ENCODE peak calls at places on chromosomes 16 and 17, in eight cellular contexts. I is Caco-2, X is esophagus squamous epithelium, F is IMR-90, B is WERI-Rb-1, G is neural crest cell, H is hepatocyte, J is endothelial cell. L is an unnamed sample.

GRCh38 chr16:89489731-89490385 is 503 bp downstream of the ANKRD11 start:
- DNase-seq in I (no peak), X (no peak), F (no peak), B (no peak), G (no peak), H (no peak), J (peak), L (no peak)

GRCh38 chr16:57382535-57383275 is 10.4 kb downstream of the CX3CL1 start:
- DNase-seq in I (no peak), X (no peak), F (no peak), B (no peak), G (no peak), H (no peak), J (no peak), L (no peak)

GRCh38 chr17:556431-556995 is 158.1 kb downstream of the VPS53 start:
- DNase-seq in I (peak), X (no peak), F (no peak), B (no peak), G (no peak), H (no peak), J (no peak), L (no peak)

GRCh38 chr16:17381784-17382183 is 89.0 kb downstream of the XYLT1 start:
- DNase-seq in I (no peak), X (no peak), F (no peak), B (no peak), G (no peak), H (no peak), J (no peak), L (no peak)

GRCh38 chr17:63447688-63448005 is 1.5 kb upstream of the CYB561 start:
- DNase-seq in I (no peak), X (no peak), F (no peak), B (no peak), G (no peak), H (no peak), J (no peak), L (no peak)

GRCh38 chr16:84983308-84983707 is 28.0 kb downstream of the ZDHHC7 start:
- DNase-seq in I (no peak), X (no peak), F (no peak), B (no peak), G (no peak), H (no peak), J (no peak), L (peak)

GRCh38 chr16:63945805-63946204 is 1176.1 kb downstream of the CDH11 start:
- DNase-seq in I (no peak), X (no peak), F (no peak), B (no peak), G (no peak), H (no peak), J (no peak), L (no peak)

GRCh38 chr17:8162232-8162996 is at the start of gene VAMP2:
- DNase-seq in I (peak), X (no peak), F (peak), B (peak), G (peak), H (peak), J (peak), L (peak)

GRCh38 chr17:82315703-82316358 is 1.6 kb downstream of the CD7 start:
- DNase-seq in I (no peak), X (no peak), F (no peak), B (no peak), G (no peak), H (no peak), J (no peak), L (peak)

GRCh38 chr16:76854234-76854633 is 336.8 kb upstream of the MON1B start:
- DNase-seq in I (peak), X (no peak), F (no peak), B (no peak), G (no peak), H (peak), J (no peak), L (no peak)

GRCh38 chr17:42613699-42614295 is 4.3 kb downstream of the TUBG1 start:
- DNase-seq in I (no peak), X (no peak), F (no peak), B (no peak), G (no peak), H (no peak), J (no peak), L (no peak)

GRCh38 chr17:38693700-38694329 is 11.3 kb upstream of the MLLT6 start:
- DNase-seq in I (no peak), X (no peak), F (peak), B (no peak), G (no peak), H (peak), J (no peak), L (no peak)

GRCh38 chr17:2292100-2292499 is 11.5 kb downstream of the SMG6 start:
- DNase-seq in I (no peak), X (no peak), F (peak), B (no peak), G (no peak), H (no peak), J (no peak), L (no peak)

GRCh38 chr17:19978206-19978802 is 676 bp upstream of the AKAP10 start:
- DNase-seq in I (no peak), X (no peak), F (no peak), B (no peak), G (no peak), H (peak), J (no peak), L (peak)

GRCh38 chr17:4833941-4834501 is 881 bp downstream of the MINK1 start:
- DNase-seq in I (peak), X (no peak), F (peak), B (no peak), G (no peak), H (peak), J (peak), L (no peak)

GRCh38 chr17:62819511-62820221 is 11.6 kb upstream of the MARCHF10 start:
- DNase-seq in I (peak), X (no peak), F (peak), B (peak), G (peak), H (peak), J (peak), L (no peak)

GRCh38 chr17:233473-233941 is 52.1 kb upstream of the DOC2B start:
- DNase-seq in I (no peak), X (no peak), F (no peak), B (peak), G (no peak), H (no peak), J (no peak), L (peak)

GRCh38 chr16:66629856-66630255 is 25.4 kb downstream of the CMTM3 start:
- DNase-seq in I (no peak), X (no peak), F (no peak), B (no peak), G (no peak), H (no peak), J (no peak), L (no peak)

GRCh38 chr17:62966426-62967110 is 533 bp downstream of the TANC2 start:
- DNase-seq in I (peak), X (no peak), F (peak), B (peak), G (peak), H (peak), J (peak), L (no peak)

GRCh38 chr17:57750109-57750845 is 5.2 kb upstream of the CCDC182 start:
- DNase-seq in I (no peak), X (no peak), F (no peak), B (no peak), G (no peak), H (no peak), J (no peak), L (no peak)

GRCh38 chr17:63390090-63390489 is 56.0 kb downstream of the CYB561 start:
- DNase-seq in I (no peak), X (no peak), F (no peak), B (no peak), G (no peak), H (no peak), J (no peak), L (no peak)

GRCh38 chr16:89696598-89697128 is 4.8 kb downstream of the SPATA2L start:
- DNase-seq in I (no peak), X (no peak), F (no peak), B (no peak), G (no peak), H (peak), J (no peak), L (no peak)

GRCh38 chr16:2196162-2196980 is at the start of gene CASKIN1:
- DNase-seq in I (peak), X (no peak), F (no peak), B (no peak), G (no peak), H (peak), J (peak), L (no peak)

GRCh38 chr17:79933863-79934652 is 94.8 kb upstream of the CBX4 start:
- DNase-seq in I (no peak), X (no peak), F (peak), B (no peak), G (no peak), H (no peak), J (no peak), L (peak)

GRCh38 chr17:58352018-58352842 is at the start of gene SUPT4H1:
- DNase-seq in I (peak), X (peak), F (peak), B (peak), G (peak), H (peak), J (peak), L (peak)

GRCh38 chr16:58459344-58460218 is 40.4 kb upstream of the NDRG4 start:
- DNase-seq in I (no peak), X (no peak), F (peak), B (no peak), G (no peak), H (no peak), J (no peak), L (no peak)

GRCh38 chr16:89859809-89860075 is 13.7 kb upstream of the TCF25 start:
- DNase-seq in I (no peak), X (no peak), F (no peak), B (no peak), G (no peak), H (no peak), J (no peak), L (no peak)

GRCh38 chr17:58333396-58334207 is 5.0 kb upstream of the TSPOAP1 start:
- DNase-seq in I (no peak), X (no peak), F (no peak), B (no peak), G (no peak), H (no peak), J (no peak), L (peak)

GRCh38 chr16:2985893-2986355 is 5.7 kb upstream of the PKMYT1 start:
- DNase-seq in I (no peak), X (no peak), F (no peak), B (no peak), G (no peak), H (no peak), J (no peak), L (no peak)

GRCh38 chr16:85912271-85912974 is 13.5 kb downstream of the IRF8 start:
- DNase-seq in I (no peak), X (no peak), F (peak), B (no peak), G (no peak), H (peak), J (no peak), L (peak)

GRCh38 chr17:27216836-27217235 is 77.1 kb upstream of the WSB1 start:
- DNase-seq in I (no peak), X (no peak), F (no peak), B (no peak), G (no peak), H (no peak), J (no peak), L (peak)

GRCh38 chr16:85296859-85297698 is 184.8 kb upstream of the CIBAR2 start:
- DNase-seq in I (peak), X (no peak), F (no peak), B (peak), G (peak), H (peak), J (peak), L (peak)

GRCh38 chr16:12703935-12704334 is 99.8 kb downstream of the CPPED1 start:
- DNase-seq in I (no peak), X (no peak), F (peak), B (no peak), G (no peak), H (no peak), J (no peak), L (no peak)

DNA sequence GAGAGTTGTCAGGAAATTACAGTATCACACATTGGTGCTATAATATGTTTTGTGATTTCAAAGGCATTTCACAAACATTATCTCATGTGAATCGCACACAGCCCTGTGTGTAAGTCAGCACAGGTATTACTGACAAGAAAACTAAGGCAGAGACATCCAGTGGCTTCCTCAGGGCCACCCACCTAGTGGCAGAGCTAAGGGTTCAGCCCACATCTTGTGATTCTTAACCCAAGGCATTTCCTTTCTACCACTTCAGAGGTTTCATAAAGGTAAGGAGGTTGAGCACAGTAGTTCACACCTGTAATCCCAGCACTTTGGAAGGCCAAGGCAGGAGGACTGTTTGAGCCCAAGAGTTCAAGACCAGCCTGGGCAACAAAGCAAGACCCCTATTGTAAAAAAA is 58.2 kb downstream of the STX8 start:
- DNase-seq in I (no peak), X (no peak), F (no peak), B (no peak), G (no peak), H (no peak), J (no peak), L (no peak)
- TF ChIP-seq CTCF in I (no peak), X (no peak), F (no peak), B (no peak), G (no peak), H (no peak), J (no peak), L (no peak)

GRCh38 chr16:30557950-30558788 is at the start of gene ZNF764:
- DNase-seq in I (peak), X (peak), F (peak), B (peak), G (peak), H (peak), J (peak), L (peak)
- TF ChIP-seq CTCF in I (no peak), X (no peak), F (no peak), B (no peak), G (no peak), H (no peak), J (no peak), L (no peak)

DNA sequence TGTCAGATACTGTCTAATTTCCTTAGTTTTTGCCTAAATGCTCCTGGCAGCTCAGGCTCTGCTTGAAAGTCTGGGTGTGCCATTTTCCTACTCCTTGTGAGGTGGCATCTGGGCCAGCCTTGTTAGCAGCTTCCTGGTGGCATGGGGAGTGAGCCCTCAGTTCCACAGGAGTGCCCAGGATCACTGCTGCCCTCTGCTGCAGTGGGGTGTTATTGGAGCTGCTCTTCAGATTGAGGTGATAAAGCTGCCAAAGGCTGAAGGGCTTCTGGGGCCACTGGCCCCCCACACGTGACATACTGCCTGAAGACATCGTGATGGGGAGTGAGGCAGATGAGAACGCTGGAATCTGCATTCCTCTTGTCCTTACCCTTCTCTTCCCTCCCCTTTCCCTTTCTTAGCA is 27.4 kb downstream of the CEP95 start:
- DNase-seq in I (no peak), X (no peak), F (no peak), B (peak), G (no peak), H (no peak), J (peak), L (no peak)
- TF ChIP-seq CTCF in I (no peak), X (no peak), F (peak), B (peak), G (no peak), H (peak), J (no peak), L (no peak)

GRCh38 chr17:50199651-50200446 is 1.6 kb downstream of the COL1A1 start:
- DNase-seq in I (peak), X (peak), F (peak), B (peak), G (no peak), H (peak), J (peak), L (peak)

GRCh38 chr17:50199211-50199633 is 2.2 kb downstream of the COL1A1 start:
- DNase-seq in I (no peak), X (no peak), F (no peak), B (no peak), G (no peak), H (no peak), J (no peak), L (no peak)

GRCh38 chr17:50196036-50196435 is 5.4 kb downstream of the COL1A1 start:
- DNase-seq in I (no peak), X (no peak), F (peak), B (no peak), G (no peak), H (no peak), J (no peak), L (no peak)

GRCh38 chr17:50196826-50197225 is 4.6 kb downstream of the COL1A1 start:
- DNase-seq in I (no peak), X (no peak), F (peak), B (no peak), G (no peak), H (no peak), J (no peak), L (no peak)

GRCh38 chr17:50198026-50198669 is 3.3 kb downstream of the COL1A1 start:
- DNase-seq in I (peak), X (no peak), F (peak), B (peak), G (peak), H (peak), J (peak), L (no peak)
- TF ChIP-seq CTCF in I (peak), X (peak), F (peak), B (peak), G (peak), H (peak), J (peak), L (peak)

DNA sequence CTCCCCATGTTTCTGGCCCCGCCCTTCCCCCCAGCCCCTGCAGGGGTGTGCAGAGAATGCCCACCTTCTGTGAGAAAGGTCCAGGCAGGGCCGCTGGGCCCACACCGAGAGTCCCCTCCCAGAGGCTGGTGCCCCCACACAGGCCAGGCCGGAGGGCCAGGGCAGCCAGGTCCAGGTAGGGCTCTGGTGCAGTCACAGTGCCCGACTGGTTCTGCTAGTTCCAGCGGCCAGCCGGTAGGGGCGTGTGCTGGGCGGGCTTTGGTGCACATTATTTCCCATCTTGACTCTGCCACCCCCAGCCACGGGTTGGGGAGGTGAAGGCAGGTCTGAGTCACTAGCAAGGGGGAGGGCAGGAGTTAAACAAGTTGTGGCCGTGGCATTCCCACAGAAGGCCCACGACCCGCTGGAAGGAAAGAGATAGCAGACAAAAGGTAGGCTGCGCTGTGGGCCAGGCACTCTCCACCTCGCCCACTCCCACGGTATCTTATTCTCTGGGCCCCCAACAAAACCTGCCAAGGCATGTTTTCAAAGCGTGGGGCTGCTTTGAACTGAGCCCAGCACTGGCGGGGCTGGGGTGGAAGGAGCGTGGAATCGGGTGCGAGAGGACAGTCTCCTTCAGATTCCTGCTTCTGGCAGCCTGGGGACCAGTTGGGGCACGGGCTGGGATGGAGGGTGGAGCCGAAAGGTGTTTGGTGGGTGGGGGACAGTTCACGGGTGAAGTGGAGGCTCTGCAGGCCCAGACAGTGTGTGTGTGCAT is 1.9 kb downstream of the EPN3 start:
- DNase-seq in I (peak), X (no peak), F (no peak), B (no peak), G (no peak), H (peak), J (no peak), L (no peak)
- TF ChIP-seq CTCF in I (peak), X (peak), F (peak), B (no peak), G (peak), H (peak), J (peak), L (peak)